ENCODE peak calls at places on chromosomes 12 and 14, in nine cellular contexts. A is kidney tubule cell; B is CD4-positive, alpha-beta T cell; M is RPMI7951; O is trophoblast cell; R is activated CD4-positive, CD25-positive, alpha-beta regulatory T cell treated with anti-CD3 and anti-CD28 coated beads, Interleukin-2, amount 50 U/mL, for 16 hours; E is NCI-H2171 treated with DMSO at 0.1 percent for 48 hours; K is stimulated activated CD4-positive, alpha-beta T cell treated with anti-CD3 and anti-CD28 coated beads, TNF-alpha, amount 100 ng/mL, for 24 hours; C is activated CD8-positive, alpha-beta memory T cell treated with anti-CD3 and anti-CD28 coated beads for 24 hours. G is an unnamed sample.

GRCh38 chr12:26034371-26035142 is 76.1 kb downstream of the RASSF8 start:
- DNase-seq in C (no peak), B (no peak), K (no peak), A (no peak), M (peak; percentile 85), O (peak; percentile 54), R (no peak), E (no peak), G (no peak)

GRCh38 chr12:27142102-27142721 is 59.8 kb upstream of the C12orf71 start:
- DNase-seq in B (peak; percentile 14), R (peak; percentile 20), O (peak; percentile 90), M (peak; percentile 74), E (peak; percentile 23), A (peak; percentile 76), K (peak; percentile 12), C (no peak), G (peak; percentile 39)

GRCh38 chr12:75837700-75838099 is 193.9 kb downstream of the PHLDA1 start:
- DNase-seq in M (peak; percentile 50), O (no peak), B (no peak), A (no peak), R (no peak), K (no peak), E (peak; percentile 99), C (no peak), G (no peak)

GRCh38 chr14:77589099-77589498 is 27.3 kb downstream of the SPTLC2 start:
- DNase-seq in E (no peak), R (no peak), C (no peak), B (no peak), M (no peak), A (no peak), O (peak; percentile 89), K (no peak), G (no peak)

GRCh38 chr12:1189163-1189562 is 198.1 kb downstream of the ERC1 start:
- DNase-seq in K (no peak), R (no peak), O (peak; percentile 93), E (no peak), A (peak; percentile 47), C (no peak), B (no peak), M (peak; percentile 32), G (no peak)

GRCh38 chr12:47413806-47414205 is 292.0 kb downstream of the RPAP3 start:
- DNase-seq in E (no peak), R (no peak), M (no peak), C (no peak), A (peak; percentile 47), B (no peak), K (no peak), O (no peak), G (no peak)

GRCh38 chr14:89805501-89805900 is 149.0 kb downstream of the EFCAB11 start:
- DNase-seq in B (no peak), C (no peak), A (no peak), M (no peak), R (no peak), E (peak; percentile 31), O (no peak), K (no peak), G (no peak)

GRCh38 chr14:98754343-98755025 is 517.5 kb downstream of the BCL11B start:
- DNase-seq in B (no peak), E (no peak), M (peak; percentile 47), A (peak; percentile 18), K (no peak), R (no peak), O (no peak), C (no peak), G (peak; percentile 6)

GRCh38 chr12:90515199-90516175 is 439.5 kb downstream of the CCER1 start:
- DNase-seq in R (no peak), C (no peak), E (no peak), O (peak; percentile 85), M (no peak), K (no peak), B (no peak), A (peak; percentile 2), G (no peak)

GRCh38 chr12:50924439-50925341 is 27.7 kb upstream of the HIGD1C start:
- DNase-seq in B (no peak), E (peak; percentile 94), O (peak; percentile 43), M (peak; percentile 94), K (no peak), R (no peak), A (peak; percentile 65), C (no peak), G (peak; percentile 63)

GRCh38 chr14:58660407-58660806 is 22.6 kb downstream of the DACT1 start:
- DNase-seq in A (no peak), R (no peak), C (no peak), O (no peak), K (no peak), E (no peak), B (no peak), M (no peak), G (no peak)

GRCh38 chr14:61927521-61927920 is 165.3 kb downstream of the SNAPC1 start:
- DNase-seq in C (no peak), A (peak; percentile 96), K (no peak), M (peak; percentile 58), E (peak; percentile 24), O (peak; percentile 71), B (no peak), R (no peak), G (no peak)

GRCh38 chr12:49702009-49702408 is 5.2 kb downstream of the FMNL3 start:
- DNase-seq in B (no peak), K (no peak), M (no peak), R (no peak), A (peak; percentile 37), C (no peak), O (no peak), E (no peak), G (no peak)

GRCh38 chr14:95363468-95363954 is 43.8 kb upstream of the CLMN start:
- DNase-seq in C (peak; percentile 38), E (no peak), R (no peak), M (no peak), O (no peak), B (no peak), K (no peak), A (no peak), G (no peak)

GRCh38 chr14:32329146-32329545 is at the start of gene AKAP6:
- DNase-seq in A (no peak), R (no peak), E (no peak), M (no peak), C (no peak), O (no peak), K (no peak), B (no peak), G (no peak)

GRCh38 chr14:32077081-32078029 is at the start of gene ARHGAP5:
- DNase-seq in R (peak; percentile 46), B (peak; percentile 55), M (peak; percentile 30), E (peak; percentile 62), O (peak; percentile 41), A (no peak), C (peak; percentile 80), K (peak; percentile 38), G (no peak)

GRCh38 chr12:93202688-93203087 is 175.0 kb upstream of the NUDT4 start:
- DNase-seq in K (no peak), C (no peak), A (no peak), O (no peak), E (no peak), B (no peak), R (no peak), M (no peak), G (no peak)

GRCh38 chr12:72523754-72524153 is 251.6 kb downstream of the TRHDE start:
- DNase-seq in A (no peak), C (no peak), O (no peak), E (peak; percentile 49), K (no peak), B (no peak), M (no peak), R (no peak), G (no peak)

GRCh38 chr14:71931492-71932228 is 569 bp upstream of the RGS6 start:
- DNase-seq in R (no peak), B (no peak), K (no peak), O (no peak), A (no peak), M (no peak), E (no peak), C (peak; percentile 58), G (no peak)

GRCh38 chr14:44961151-44961729 is 507 bp downstream of the KLHL28 start:
- DNase-seq in M (peak; percentile 53), E (peak; percentile 97), B (peak; percentile 28), A (peak; percentile 55), R (peak; percentile 29), C (peak; percentile 72), K (peak; percentile 52), O (peak; percentile 70), G (no peak)

GRCh38 chr12:115451785-115452736 is 768.1 kb upstream of the TBX3 start:
- DNase-seq in B (no peak), O (peak; percentile 7), E (peak; percentile 36), M (no peak), A (peak; percentile 13), K (no peak), C (no peak), R (no peak), G (peak; percentile 66)

GRCh38 chr12:46354799-46355194 is 17.8 kb downstream of the SLC38A2 start:
- DNase-seq in R (no peak), E (no peak), A (peak; percentile 79), O (no peak), M (no peak), C (no peak), B (no peak), K (no peak), G (no peak)

GRCh38 chr12:6212086-6212485 is 11.9 kb downstream of the CD9 start:
- DNase-seq in R (no peak), O (no peak), C (no peak), M (no peak), K (no peak), E (no peak), B (no peak), A (no peak), G (no peak)

GRCh38 chr14:53953002-53953827 is 3.4 kb downstream of the BMP4 start:
- DNase-seq in B (no peak), E (peak; percentile 44), M (peak; percentile 87), A (peak; percentile 72), R (no peak), C (no peak), O (peak; percentile 71), K (peak; percentile 36), G (peak; percentile 86)

GRCh38 chr12:50047693-50048250 is 9.6 kb upstream of the ASIC1 start:
- DNase-seq in M (no peak), C (no peak), K (no peak), E (no peak), A (no peak), B (no peak), R (no peak), O (no peak), G (no peak)

GRCh38 chr12:14167005-14167628 is 185.7 kb upstream of the GRIN2B start:
- DNase-seq in M (peak; percentile 33), R (no peak), O (peak; percentile 82), E (peak; percentile 13), B (no peak), K (peak; percentile 22), A (peak; percentile 61), C (peak; percentile 63), G (peak; percentile 76)

GRCh38 chr14:73712071-73712506 is 2.1 kb downstream of the PNMA1 start:
- DNase-seq in O (no peak), R (no peak), E (no peak), C (no peak), B (no peak), K (no peak), A (no peak), M (no peak), G (no peak)

GRCh38 chr14:86824167-86824566 is 1168.8 kb downstream of the GALC start:
- DNase-seq in E (no peak), B (no peak), C (no peak), M (no peak), A (no peak), K (no peak), R (no peak), O (no peak), G (no peak)

GRCh38 chr12:59149995-59150642 is 229.8 kb upstream of the LRIG3 start:
- DNase-seq in M (peak; percentile 77), K (no peak), E (peak; percentile 95), A (peak; percentile 83), B (no peak), C (no peak), O (peak; percentile 90), R (no peak), G (no peak)

GRCh38 chr14:68688872-68689371 is 103.9 kb downstream of the ZFP36L1 start:
- DNase-seq in R (no peak), C (no peak), O (peak; percentile 37), B (no peak), K (no peak), E (peak; percentile 11), M (no peak), A (peak; percentile 48), G (no peak)

GRCh38 chr12:115457798-115458197 is 773.8 kb upstream of the TBX3 start:
- DNase-seq in E (no peak), B (no peak), C (no peak), A (no peak), K (no peak), O (no peak), M (no peak), R (no peak), G (no peak)